ENCODE peak calls at places on chromosomes 11 and 22, in five cellular contexts. G is lower lobe of right lung, U is fibroblast of lung, T is heart left ventricle, M is astrocyte of the spinal cord. Q is an unnamed sample.
A peak's percentile ranks its signal among the peaks of the same experiment; 100 is the strongest.

GRCh38 chr11:62926669-62927455 is 5.7 kb upstream of the CHRM1 start:
- DNase-seq in M (no peak), T (no peak), G (no peak), U (no peak), Q (no peak)

GRCh38 chr11:16876053-16876752 is 137.8 kb downstream of the C11orf58 start:
- DNase-seq in T (no peak), U (no peak), M (no peak), G (no peak), Q (no peak)

GRCh38 chr11:66071326-66071870 is 1.3 kb downstream of the PACS1 start:
- DNase-seq in U (no peak), G (no peak), M (no peak), T (no peak), Q (no peak)

GRCh38 chr11:111137846-111138245 is 107.7 kb upstream of the POU2AF2 start:
- DNase-seq in M (no peak), G (no peak), T (no peak), U (no peak), Q (no peak)

GRCh38 chr11:76735218-76735480 is 48.0 kb upstream of the TSKU start:
- DNase-seq in G (no peak), T (no peak), U (no peak), M (peak; percentile 22), Q (no peak)

GRCh38 chr11:68601147-68601546 is 83.2 kb upstream of the GAL start:
- DNase-seq in G (no peak), T (no peak), U (no peak), M (no peak), Q (no peak)

GRCh38 chr22:38314140-38314991 is 2.9 kb downstream of the CSNK1E start:
- DNase-seq in U (peak; percentile 57), T (no peak), G (no peak), M (peak; percentile 60), Q (no peak)

GRCh38 chr22:44427506-44428470 is 70.2 kb downstream of the RTL6 start:
- DNase-seq in M (no peak), T (no peak), U (no peak), G (peak; percentile 38), Q (no peak)

GRCh38 chr11:35796542-35796941 is 134.0 kb downstream of the TRIM44 start:
- DNase-seq in T (no peak), U (no peak), G (no peak), M (peak; percentile 25), Q (no peak)

GRCh38 chr11:76209956-76210885 is 3.9 kb upstream of the WNT11 start:
- DNase-seq in M (peak; percentile 63), T (peak; percentile 62), U (peak; percentile 72), G (peak; percentile 78), Q (peak; percentile 37)

GRCh38 chr11:66728760-66729385 is at the start of gene SPTBN2:
- DNase-seq in G (no peak), T (no peak), U (no peak), M (no peak), Q (no peak)

GRCh38 chr11:78961186-78961782 is 386.6 kb upstream of the NARS2 start:
- DNase-seq in U (peak; percentile 54), M (peak; percentile 33), T (no peak), G (peak; percentile 48), Q (no peak)

GRCh38 chr11:94175545-94175944 is 46.9 kb downstream of the PANX1 start:
- DNase-seq in T (no peak), G (no peak), M (peak; percentile 58), U (peak; percentile 86), Q (no peak)

GRCh38 chr11:23404225-23405160 is 544.2 kb upstream of the CCDC179 start:
- DNase-seq in M (no peak), T (no peak), U (no peak), G (peak; percentile 25), Q (no peak)

GRCh38 chr11:520428-521178 is 13.6 kb upstream of the RNH1 start:
- DNase-seq in G (peak; percentile 50), T (no peak), M (no peak), U (no peak), Q (no peak)

GRCh38 chr11:111765320-111765983 is 737 bp downstream of the PPP2R1B start:
- DNase-seq in M (peak; percentile 31), G (no peak), U (peak; percentile 12), T (no peak), Q (no peak)

GRCh38 chr11:22634897-22635629 is 9.4 kb upstream of the FANCF start:
- DNase-seq in U (peak; percentile 51), G (no peak), T (no peak), M (peak; percentile 43), Q (no peak)

GRCh38 chr11:113341388-113342165 is 27.2 kb downstream of the TTC12 start:
- DNase-seq in U (no peak), T (peak; percentile 27), M (no peak), G (no peak), Q (no peak)

GRCh38 chr22:50271011-50271394 is 823 bp upstream of the MAPK11 start:
- DNase-seq in M (no peak), G (no peak), T (no peak), U (no peak), Q (no peak)

GRCh38 chr22:47062126-47062525 is 299.7 kb downstream of the TBC1D22A start:
- DNase-seq in U (no peak), M (no peak), T (peak; percentile 6), G (no peak), Q (no peak)

GRCh38 chr11:102521121-102521520 is 9.4 kb downstream of the MMP7 start:
- DNase-seq in T (no peak), G (no peak), U (no peak), M (no peak), Q (no peak)

GRCh38 chr11:47179655-47179991 is 2.9 kb upstream of the ARFGAP2 start:
- DNase-seq in T (no peak), M (no peak), G (no peak), U (peak; percentile 38), Q (peak; percentile 47)

GRCh38 chr11:11211888-11212287 is 141.2 kb downstream of the CSNK2A3 start:
- DNase-seq in M (no peak), U (no peak), T (no peak), G (no peak), Q (no peak)

DNA sequence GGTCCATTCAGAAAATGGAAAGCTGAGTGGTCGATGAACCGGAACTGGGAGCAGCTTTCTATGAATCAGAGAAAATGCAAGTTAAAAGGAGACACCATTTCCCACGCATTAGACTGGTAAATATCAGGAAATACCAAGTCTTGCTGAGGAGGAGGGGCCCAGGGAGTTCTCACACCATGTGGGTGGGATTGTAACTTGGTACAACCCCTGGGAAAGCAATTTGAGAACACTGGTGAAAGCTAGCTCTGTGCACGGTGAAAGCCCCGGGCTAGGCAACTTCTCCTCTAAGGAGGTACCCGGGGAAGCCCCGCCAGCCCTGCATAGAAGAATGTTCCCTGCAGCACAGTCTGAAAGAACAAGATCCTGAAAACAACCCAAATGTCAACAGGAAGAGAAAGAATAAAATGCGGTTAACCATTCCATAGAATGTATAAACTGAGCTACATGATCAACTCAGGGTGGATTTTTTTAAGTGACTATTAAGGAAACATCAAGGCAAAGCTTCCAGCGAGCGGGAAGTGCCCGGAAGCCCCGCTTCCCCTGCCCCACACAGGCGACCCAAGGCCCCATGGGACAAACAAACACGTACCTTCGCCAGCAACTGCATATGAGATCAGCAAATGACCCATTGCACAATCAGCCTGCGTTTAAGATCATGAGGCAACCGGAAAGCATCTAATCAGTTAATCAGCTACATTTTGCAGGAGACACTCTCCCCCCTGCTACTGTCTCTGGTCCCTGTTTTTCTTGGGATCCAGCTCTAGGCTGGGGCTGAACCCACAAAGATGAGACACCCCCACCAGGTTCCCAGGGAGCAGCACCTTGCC is 11.3 kb downstream of the SHANK2 start:
- DNase-seq in U (peak; percentile 90), T (peak; percentile 42), G (peak; percentile 76), M (peak; percentile 78), Q (peak; percentile 34)
- TF ChIP-seq CTCF in U (no peak), T (no peak), G (no peak), M (no peak), Q (no peak)

GRCh38 chr22:32376681-32377080 is 19.0 kb downstream of the RFPL3 start:
- DNase-seq in M (no peak), G (no peak), T (no peak), U (no peak), Q (no peak)
- TF ChIP-seq CTCF in M (no peak), G (no peak), T (no peak), U (no peak), Q (no peak)

GRCh38 chr11:2118674-2119073 is 20.5 kb downstream of the IGF2 start:
- DNase-seq in U (peak; percentile 40), G (no peak), T (no peak), M (no peak), Q (no peak)
- TF ChIP-seq CTCF in U (no peak), G (no peak), T (no peak), M (no peak), Q (no peak)

GRCh38 chr11:13668957-13669521 is 571 bp downstream of the FAR1 start:
- DNase-seq in T (peak; percentile 59), M (peak; percentile 24), G (peak; percentile 68), U (peak; percentile 17), Q (peak; percentile 19)

GRCh38 chr11:13667795-13668101 is 720 bp upstream of the FAR1 start:
- DNase-seq in T (no peak), M (peak; percentile 10), U (no peak), G (no peak), Q (no peak)

GRCh38 chr11:13669544-13670488 is 1.3 kb downstream of the FAR1 start:
- DNase-seq in M (no peak), T (no peak), U (peak; percentile 27), G (no peak), Q (no peak)

GRCh38 chr11:13667245-13667644 is 1.2 kb upstream of the FAR1 start:
- DNase-seq in U (no peak), M (peak; percentile 22), T (no peak), G (no peak), Q (no peak)

GRCh38 chr11:13668102-13668956 is at the start of gene FAR1:
- DNase-seq in U (peak; percentile 99), G (peak; percentile 99), T (peak; percentile 99), M (peak; percentile 100), Q (peak; percentile 93)
- TF ChIP-seq CTCF in U (peak; percentile 19), G (peak; percentile 72), T (peak; percentile 85), M (peak; percentile 53), Q (peak; percentile 61)

GRCh38 chr11:84947070-84947469 is 680.1 kb downstream of the DLG2 start:
- DNase-seq in M (no peak), T (no peak), G (no peak), U (no peak), Q (no peak)

DNA sequence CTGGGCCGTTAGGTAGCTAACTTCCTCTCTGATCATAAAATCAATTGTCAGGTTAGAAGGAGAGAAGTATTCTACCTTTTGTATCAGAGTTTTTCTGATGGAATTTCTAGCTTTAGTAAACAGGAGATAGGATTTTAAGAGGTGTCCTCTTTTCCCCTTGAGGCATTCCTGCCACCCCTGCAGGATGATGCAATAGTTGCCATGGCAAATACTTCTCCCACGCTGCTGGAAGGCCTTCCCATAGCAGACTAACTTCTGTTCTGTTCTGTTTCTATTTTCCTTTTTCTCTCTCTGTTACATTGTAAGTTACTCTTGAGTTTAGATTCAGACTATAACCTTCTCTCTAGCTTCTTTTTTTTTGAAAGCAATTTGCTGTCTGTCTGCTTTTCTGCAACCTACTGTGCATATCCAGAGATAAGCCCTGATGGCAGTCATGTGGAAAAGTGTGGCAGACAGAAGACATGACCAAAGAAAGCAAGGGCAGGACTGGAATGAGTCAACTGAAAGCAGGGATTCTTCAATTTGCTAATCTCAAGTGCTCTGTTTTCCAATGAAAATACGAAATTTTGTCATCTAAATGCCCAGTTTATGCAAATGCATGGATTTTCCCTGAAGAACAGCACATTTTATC is 679.1 kb downstream of the DLG2 start:
- DNase-seq in T (no peak), G (no peak), U (no peak), M (peak; percentile 0), Q (no peak)
- TF ChIP-seq CTCF in T (no peak), G (no peak), U (no peak), M (no peak), Q (no peak)